ENCODE peak calls at places on chromosomes 16 and 17, in five cellular contexts. D is K562, R is HCT116, A is GM12878, T is HepG2. X is an unnamed sample.
A peak's percentile ranks its signal among the peaks of the same experiment; 100 is the strongest.

GRCh38 chr16:27377666-27378485 is 24.1 kb upstream of the IL21R start:
- DNase-seq in D (no peak), R (no peak), A (peak; percentile 72), T (no peak), X (no peak)

GRCh38 chr17:76791053-76791980 is 53.4 kb downstream of the MFSD11 start:
- DNase-seq in D (peak; percentile 57), R (no peak), A (peak; percentile 33), T (peak; percentile 39), X (no peak)

GRCh38 chr16:82638095-82638798 is 11.5 kb downstream of the CDH13 start:
- DNase-seq in D (no peak), R (no peak), A (no peak), T (no peak), X (no peak)

GRCh38 chr17:79023886-79024771 is at the start of gene C1QTNF1:
- DNase-seq in D (no peak), R (no peak), A (no peak), T (no peak), X (peak; percentile 77)

GRCh38 chr17:48215583-48216139 is 108.1 kb downstream of the SNX11 start:
- DNase-seq in D (peak; percentile 68), R (peak; percentile 71), A (no peak), T (peak; percentile 8), X (no peak)

GRCh38 chr16:85310868-85311585 is 198.8 kb upstream of the CIBAR2 start:
- DNase-seq in D (no peak), R (no peak), A (no peak), T (no peak), X (no peak)

GRCh38 chr16:31080035-31080629 is 5.9 kb downstream of the ZNF646 start:
- DNase-seq in D (no peak), R (no peak), A (no peak), T (no peak), X (no peak)

GRCh38 chr16:55169780-55170179 is 154.2 kb upstream of the IRX6 start:
- DNase-seq in D (no peak), R (no peak), A (no peak), T (no peak), X (no peak)

GRCh38 chr17:15920758-15921239 is 24.1 kb upstream of the ADORA2B start:
- DNase-seq in D (peak; percentile 35), R (peak; percentile 60), A (no peak), T (peak; percentile 77), X (no peak)

GRCh38 chr17:35973333-35974260 is 7.7 kb downstream of the CCL16 start:
- DNase-seq in D (no peak), R (no peak), A (no peak), T (peak; percentile 99), X (no peak)

GRCh38 chr16:1696863-1697262 is 9.1 kb upstream of the MAPK8IP3 start:
- DNase-seq in D (no peak), R (no peak), A (no peak), T (no peak), X (no peak)

GRCh38 chr17:80990921-80991644 is 558 bp upstream of the CHMP6 start:
- DNase-seq in D (no peak), R (no peak), A (no peak), T (peak; percentile 82), X (no peak)

GRCh38 chr16:86701286-86701975 is 123.1 kb downstream of the FOXL1 start:
- DNase-seq in D (no peak), R (no peak), A (no peak), T (no peak), X (no peak)

GRCh38 chr17:41792835-41793748 is 6.6 kb upstream of the JUP start:
- DNase-seq in D (peak; percentile 77), R (peak; percentile 79), A (no peak), T (peak; percentile 68), X (no peak)

GRCh38 chr17:82836823-82837357 is 2.9 kb downstream of the ZNF750 start:
- DNase-seq in D (no peak), R (no peak), A (no peak), T (no peak), X (no peak)

GRCh38 chr17:58362368-58363014 is 10.5 kb upstream of the SUPT4H1 start:
- DNase-seq in D (no peak), R (no peak), A (no peak), T (no peak), X (no peak)

GRCh38 chr16:75301804-75302203 is 50.4 kb upstream of the BCAR1 start:
- DNase-seq in D (no peak), R (no peak), A (no peak), T (no peak), X (no peak)

GRCh38 chr16:26905336-26905735 is 161.4 kb upstream of the C16orf82 start:
- DNase-seq in D (no peak), R (no peak), A (no peak), T (no peak), X (no peak)

GRCh38 chr17:41455236-41455635 is 11.9 kb downstream of the KRT32 start:
- DNase-seq in D (no peak), R (no peak), A (no peak), T (no peak), X (no peak)

GRCh38 chr17:66469890-66470289 is 167.5 kb downstream of the PRKCA start:
- DNase-seq in D (no peak), R (no peak), A (no peak), T (no peak), X (no peak)

GRCh38 chr16:14309906-14310305 is 238.8 kb downstream of the MRTFB start:
- DNase-seq in D (no peak), R (no peak), A (no peak), T (no peak), X (no peak)

GRCh38 chr17:41519501-41520224 is 973 bp upstream of the KRT15 start:
- DNase-seq in D (peak; percentile 54), R (no peak), A (no peak), T (no peak), X (no peak)

GRCh38 chr17:41660221-41660711 is 28.4 kb upstream of the EIF1 start:
- DNase-seq in D (no peak), R (no peak), A (no peak), T (no peak), X (no peak)

GRCh38 chr17:79627766-79628690 is 17.2 kb upstream of the RBFOX3 start:
- DNase-seq in D (no peak), R (no peak), A (no peak), T (no peak), X (peak; percentile 38)

GRCh38 chr17:15744885-15745284 is 12.8 kb downstream of the TBC1D26 start:
- DNase-seq in D (no peak), R (no peak), A (no peak), T (no peak), X (no peak)

GRCh38 chr17:2050871-2051387 is 4.0 kb upstream of the HIC1 start:
- DNase-seq in D (no peak), R (no peak), A (no peak), T (no peak), X (no peak)

GRCh38 chr17:81500026-81500425 is 12.6 kb downstream of the ACTG1 start:
- DNase-seq in D (no peak), R (no peak), A (no peak), T (no peak), X (no peak)

GRCh38 chr16:67248401-67249177 is at the start of gene SLC9A5:
- DNase-seq in D (peak; percentile 57), R (no peak), A (no peak), T (no peak), X (no peak)

GRCh38 chr16:53055603-53056527 is 1.1 kb downstream of the CHD9 start:
- DNase-seq in D (peak; percentile 85), R (no peak), A (no peak), T (peak; percentile 70), X (no peak)

GRCh38 chr16:27768651-27769270 is 218.8 kb downstream of the KATNIP start:
- DNase-seq in D (no peak), R (no peak), A (no peak), T (no peak), X (no peak)

GRCh38 chr17:58281511-58282011 is 826 bp upstream of the MPO start:
- DNase-seq in D (peak; percentile 16), R (no peak), A (no peak), T (no peak), X (peak; percentile 36)

GRCh38 chr17:56274491-56274890 is 121.2 kb downstream of the ANKFN1 start:
- DNase-seq in D (no peak), R (no peak), A (no peak), T (no peak), X (no peak)
- H3K27me3 ChIP-seq in D (no peaks in the 10 kb centered on the region), R (no peaks in the 10 kb centered on the region), A (no peaks in the 10 kb centered on the region), T (no peaks in the 10 kb centered on the region), X (no peaks in the 10 kb centered on the region)

DNA sequence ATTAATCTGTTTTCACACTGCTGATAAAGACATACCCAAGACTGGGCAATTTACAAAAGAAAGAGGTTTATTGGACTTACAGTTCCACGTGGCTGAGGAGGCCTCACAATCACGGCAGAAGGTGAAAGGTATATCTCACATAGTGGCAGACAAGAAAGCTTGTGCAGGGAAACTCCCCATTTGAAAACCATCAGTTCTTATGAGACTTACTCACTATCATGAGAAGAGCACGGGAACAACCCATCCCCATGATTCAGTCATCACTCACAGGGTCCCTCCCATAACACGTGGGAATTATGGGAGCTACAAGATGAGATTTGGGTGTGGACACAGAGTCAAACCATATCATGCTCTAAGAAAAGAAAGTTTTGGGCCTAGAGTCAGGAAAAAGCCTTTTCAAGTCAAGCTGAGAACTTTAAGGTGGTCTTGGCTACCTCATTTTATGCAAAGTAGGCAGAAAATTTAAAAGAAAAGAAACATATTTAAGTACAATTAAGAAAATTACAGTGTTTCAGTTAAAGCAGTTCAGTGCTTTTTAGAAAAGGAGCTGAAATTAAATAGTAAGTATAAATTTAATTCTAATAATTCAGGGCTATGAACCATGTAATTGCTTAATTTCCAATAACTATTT is 24.9 kb upstream of the CRYM start:
- DNase-seq in D (peak; percentile 34), R (peak; percentile 28), A (peak; percentile 55), T (no peak), X (no peak)
- TF ChIP-seq SP1 in D (no peak), R (peak; percentile 46), A (no peak), T (no peak), X (no peak)

GRCh38 chr16:7509919-7510705 is 177.5 kb downstream of the RBFOX1 start:
- DNase-seq in D (no peak), R (no peak), A (no peak), T (no peak), X (no peak)

GRCh38 chr16:7513429-7513828 is 180.8 kb downstream of the RBFOX1 start:
- DNase-seq in D (peak; percentile 28), R (no peak), A (no peak), T (peak; percentile 13), X (no peak)

GRCh38 chr16:7508656-7509055 is 176.0 kb downstream of the RBFOX1 start:
- DNase-seq in D (no peak), R (no peak), A (no peak), T (no peak), X (no peak)

GRCh38 chr16:7512503-7512902 is 179.9 kb downstream of the RBFOX1 start:
- DNase-seq in D (no peak), R (no peak), A (no peak), T (no peak), X (no peak)

GRCh38 chr16:7511549-7512260 is 179.1 kb downstream of the RBFOX1 start:
- DNase-seq in D (no peak), R (no peak), A (no peak), T (no peak), X (no peak)
- H3K27me3 ChIP-seq in D (peaks cover 6% of the 10 kb centered on the region), R (no peaks in the 10 kb centered on the region), A (no peaks in the 10 kb centered on the region), T (no peaks in the 10 kb centered on the region), X (no peaks in the 10 kb centered on the region)

DNA sequence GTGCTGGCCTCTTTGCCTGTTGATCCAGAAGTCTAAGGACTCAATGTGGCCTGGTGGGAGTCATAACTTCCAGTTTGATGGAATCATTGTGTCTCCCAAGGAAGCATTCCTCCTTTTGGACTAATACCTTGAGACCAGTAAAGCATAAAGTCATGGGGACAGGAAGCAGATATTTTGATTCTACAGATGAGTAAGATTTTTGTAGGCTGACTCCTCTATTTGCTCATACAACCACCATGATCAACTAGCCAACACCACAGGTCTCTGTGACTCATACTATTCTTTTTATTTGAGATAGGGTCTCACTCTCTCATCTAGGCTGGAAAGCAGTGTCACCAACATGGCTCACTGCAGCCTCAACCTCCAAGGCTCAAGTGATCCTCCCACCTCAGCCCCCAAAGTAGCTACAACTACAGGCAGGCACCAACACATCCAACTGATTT is 6.2 kb downstream of the MT2A start:
- DNase-seq in D (no peak), R (no peak), A (no peak), T (peak; percentile 39), X (no peak)
- TF ChIP-seq SP1 in D (no peak), R (no peak), A (no peak), T (no peak), X (no peak)